ENCODE peak calls at places on chromosomes 2 and 18, in six cellular contexts. C, N, I, V, P and X are unnamed samples.

GRCh38 chr2:178142274-178143065 is 30.2 kb downstream of the RBM45 start:
- DNase-seq in C (no peak), N (no peak), I (no peak), V (no peak), P (no peak), X (no peak)

GRCh38 chr2:28047698-28048097 is 157.2 kb downstream of the BABAM2 start:
- DNase-seq in C (no peak), N (no peak), I (no peak), V (peak; percentile 67), P (no peak), X (no peak)

GRCh38 chr18:8952174-8952573 is 150.3 kb upstream of the NDUFV2 start:
- DNase-seq in C (no peak), N (no peak), I (no peak), V (no peak), P (no peak), X (no peak)

GRCh38 chr2:185891403-185891802 is 152.8 kb downstream of the FSIP2 start:
- DNase-seq in C (no peak), N (no peak), I (no peak), V (no peak), P (no peak), X (no peak)

GRCh38 chr18:60676807-60677206 is 304.2 kb upstream of the MC4R start:
- DNase-seq in C (no peak), N (no peak), I (no peak), V (no peak), P (no peak), X (no peak)

GRCh38 chr2:149225446-149225845 is 104.9 kb upstream of the LYPD6 start:
- DNase-seq in C (no peak), N (peak; percentile 34), I (no peak), V (no peak), P (no peak), X (no peak)

GRCh38 chr18:56647071-56647470 is 4.1 kb upstream of the WDR7 start:
- DNase-seq in C (no peak), N (no peak), I (no peak), V (no peak), P (no peak), X (no peak)

GRCh38 chr2:191678437-191679110 is 638 bp downstream of the NABP1 start:
- DNase-seq in C (peak; percentile 23), N (no peak), I (no peak), V (no peak), P (peak; percentile 69), X (peak; percentile 82)

GRCh38 chr2:99836670-99837069 is 305.7 kb downstream of the AFF3 start:
- DNase-seq in C (no peak), N (no peak), I (no peak), V (no peak), P (no peak), X (no peak)

GRCh38 chr2:127061377-127062273 is 45.3 kb downstream of the BIN1 start:
- DNase-seq in C (no peak), N (no peak), I (no peak), V (peak; percentile 22), P (no peak), X (no peak)